ENCODE peak calls at places on chromosomes 6 and 20, in eight cellular contexts. One of them, this sample, is unnamed.

GRCh38 chr20:57633945-57634491 is 13.8 kb upstream of the ZBP1 start:
- DNase-seq in PC-3: no peak
- DNase-seq in HCT116: no peak
- DNase-seq in heart left ventricle: no peak
- DNase-seq in AG04450: no peak
- DNase-seq in adrenal gland: no peak
- DNase-seq in stomach: no peak
- DNase-seq in dorsolateral prefrontal cortex: no peak
- DNase-seq in this sample: peak; percentile 16

GRCh38 chr20:14955396-14955795 is 618.0 kb upstream of the FLRT3 start:
- DNase-seq in PC-3: no peak
- DNase-seq in HCT116: no peak
- DNase-seq in heart left ventricle: no peak
- DNase-seq in AG04450: no peak
- DNase-seq in adrenal gland: no peak
- DNase-seq in stomach: no peak
- DNase-seq in dorsolateral prefrontal cortex: no peak
- DNase-seq in this sample: no peak

GRCh38 chr20:59771506-59772372 is 161.7 kb downstream of the SYCP2 start:
- DNase-seq in PC-3: peak; percentile 36
- DNase-seq in HCT116: no peak
- DNase-seq in heart left ventricle: no peak
- DNase-seq in AG04450: no peak
- DNase-seq in adrenal gland: no peak
- DNase-seq in stomach: no peak
- DNase-seq in dorsolateral prefrontal cortex: peak; percentile 32
- DNase-seq in this sample: peak; percentile 8

GRCh38 chr6:47479874-47480273 is 2.3 kb downstream of the CD2AP start:
- DNase-seq in PC-3: no peak
- DNase-seq in HCT116: no peak
- DNase-seq in heart left ventricle: no peak
- DNase-seq in AG04450: no peak
- DNase-seq in adrenal gland: no peak
- DNase-seq in stomach: no peak
- DNase-seq in dorsolateral prefrontal cortex: no peak
- DNase-seq in this sample: no peak

GRCh38 chr6:4794140-4794707 is 18.0 kb downstream of the CDYL start:
- DNase-seq in PC-3: no peak
- DNase-seq in HCT116: no peak
- DNase-seq in heart left ventricle: peak; percentile 38
- DNase-seq in AG04450: no peak
- DNase-seq in adrenal gland: no peak
- DNase-seq in stomach: peak; percentile 35
- DNase-seq in dorsolateral prefrontal cortex: no peak
- DNase-seq in this sample: no peak

GRCh38 chr6:105593805-105594231 is 190.9 kb upstream of the PREP start:
- DNase-seq in PC-3: no peak
- DNase-seq in HCT116: no peak
- DNase-seq in heart left ventricle: no peak
- DNase-seq in AG04450: no peak
- DNase-seq in adrenal gland: no peak
- DNase-seq in stomach: no peak
- DNase-seq in dorsolateral prefrontal cortex: no peak
- DNase-seq in this sample: no peak

GRCh38 chr6:14858808-14859207 is 387.1 kb upstream of the JARID2 start:
- DNase-seq in PC-3: no peak
- DNase-seq in HCT116: no peak
- DNase-seq in heart left ventricle: no peak
- DNase-seq in AG04450: no peak
- DNase-seq in adrenal gland: no peak
- DNase-seq in stomach: no peak
- DNase-seq in dorsolateral prefrontal cortex: no peak
- DNase-seq in this sample: no peak

GRCh38 chr6:141963543-141964295 is 169.0 kb upstream of the GJE1 start:
- DNase-seq in PC-3: peak; percentile 3
- DNase-seq in HCT116: no peak
- DNase-seq in heart left ventricle: no peak
- DNase-seq in AG04450: no peak
- DNase-seq in adrenal gland: no peak
- DNase-seq in stomach: no peak
- DNase-seq in dorsolateral prefrontal cortex: no peak
- DNase-seq in this sample: no peak

GRCh38 chr20:2806351-2806701 is 5.9 kb upstream of the CPXM1 start:
- DNase-seq in PC-3: no peak
- DNase-seq in HCT116: no peak
- DNase-seq in heart left ventricle: no peak
- DNase-seq in AG04450: no peak
- DNase-seq in adrenal gland: no peak
- DNase-seq in stomach: no peak
- DNase-seq in dorsolateral prefrontal cortex: no peak
- DNase-seq in this sample: no peak
- H3K27me3 ChIP-seq in PC-3: no peaks in the 10 kb centered on the region
- H3K27me3 ChIP-seq in HCT116: peaks cover 4% of the 10 kb centered on the region
- H3K27me3 ChIP-seq in heart left ventricle: peaks cover 53% of the 10 kb centered on the region
- H3K27me3 ChIP-seq in AG04450: peaks cover 50% of the 10 kb centered on the region
- H3K27me3 ChIP-seq in adrenal gland: peaks cover 20% of the 10 kb centered on the region
- H3K27me3 ChIP-seq in stomach: peaks cover 16% of the 10 kb centered on the region
- H3K27me3 ChIP-seq in dorsolateral prefrontal cortex: peaks cover 42% of the 10 kb centered on the region
- H3K27me3 ChIP-seq in this sample: no peaks in the 10 kb centered on the region

GRCh38 chr20:53579581-53580375 is 13.9 kb downstream of the ZNF217 start:
- DNase-seq in PC-3: peak; percentile 99
- DNase-seq in HCT116: no peak
- DNase-seq in heart left ventricle: no peak
- DNase-seq in AG04450: no peak
- DNase-seq in adrenal gland: no peak
- DNase-seq in stomach: peak; percentile 25
- DNase-seq in dorsolateral prefrontal cortex: no peak
- DNase-seq in this sample: peak; percentile 56
- TF ChIP-seq CTCF in PC-3: peak; percentile 25
- TF ChIP-seq CTCF in HCT116: no peak
- TF ChIP-seq CTCF in heart left ventricle: no peak
- TF ChIP-seq CTCF in AG04450: peak; percentile 9
- TF ChIP-seq CTCF in adrenal gland: no peak
- TF ChIP-seq CTCF in stomach: peak; percentile 7
- TF ChIP-seq CTCF in dorsolateral prefrontal cortex: no peak
- TF ChIP-seq CTCF in this sample: no peak

GRCh38 chr20:48614593-48615274 is 213.1 kb downstream of the PREX1 start:
- DNase-seq in PC-3: peak; percentile 38
- DNase-seq in HCT116: no peak
- DNase-seq in heart left ventricle: no peak
- DNase-seq in AG04450: no peak
- DNase-seq in adrenal gland: no peak
- DNase-seq in stomach: no peak
- DNase-seq in dorsolateral prefrontal cortex: peak; percentile 23
- DNase-seq in this sample: peak; percentile 26

GRCh38 chr20:48618052-48618451 is 209.7 kb downstream of the PREX1 start:
- DNase-seq in PC-3: no peak
- DNase-seq in HCT116: no peak
- DNase-seq in heart left ventricle: no peak
- DNase-seq in AG04450: no peak
- DNase-seq in adrenal gland: no peak
- DNase-seq in stomach: no peak
- DNase-seq in dorsolateral prefrontal cortex: no peak
- DNase-seq in this sample: peak; percentile 30

GRCh38 chr20:48617481-48617880 is 210.3 kb downstream of the PREX1 start:
- DNase-seq in PC-3: no peak
- DNase-seq in HCT116: no peak
- DNase-seq in heart left ventricle: no peak
- DNase-seq in AG04450: no peak
- DNase-seq in adrenal gland: no peak
- DNase-seq in stomach: no peak
- DNase-seq in dorsolateral prefrontal cortex: no peak
- DNase-seq in this sample: no peak

GRCh38 chr20:48615871-48616270 is 211.9 kb downstream of the PREX1 start:
- DNase-seq in PC-3: no peak
- DNase-seq in HCT116: no peak
- DNase-seq in heart left ventricle: no peak
- DNase-seq in AG04450: no peak
- DNase-seq in adrenal gland: no peak
- DNase-seq in stomach: no peak
- DNase-seq in dorsolateral prefrontal cortex: no peak
- DNase-seq in this sample: no peak

GRCh38 chr20:48616481-48616880 is 211.3 kb downstream of the PREX1 start:
- DNase-seq in PC-3: no peak
- DNase-seq in HCT116: no peak
- DNase-seq in heart left ventricle: no peak
- DNase-seq in AG04450: no peak
- DNase-seq in adrenal gland: no peak
- DNase-seq in stomach: no peak
- DNase-seq in dorsolateral prefrontal cortex: no peak
- DNase-seq in this sample: no peak
- H3K27me3 ChIP-seq in PC-3: peaks cover 23% of the 10 kb centered on the region
- H3K27me3 ChIP-seq in HCT116: peaks cover 6% of the 10 kb centered on the region
- H3K27me3 ChIP-seq in heart left ventricle: no peaks in the 10 kb centered on the region
- H3K27me3 ChIP-seq in AG04450: peaks cover 7% of the 10 kb centered on the region
- H3K27me3 ChIP-seq in adrenal gland: no peaks in the 10 kb centered on the region
- H3K27me3 ChIP-seq in stomach: no peaks in the 10 kb centered on the region
- H3K27me3 ChIP-seq in dorsolateral prefrontal cortex: no peaks in the 10 kb centered on the region
- H3K27me3 ChIP-seq in this sample: no peaks in the 10 kb centered on the region

DNA sequence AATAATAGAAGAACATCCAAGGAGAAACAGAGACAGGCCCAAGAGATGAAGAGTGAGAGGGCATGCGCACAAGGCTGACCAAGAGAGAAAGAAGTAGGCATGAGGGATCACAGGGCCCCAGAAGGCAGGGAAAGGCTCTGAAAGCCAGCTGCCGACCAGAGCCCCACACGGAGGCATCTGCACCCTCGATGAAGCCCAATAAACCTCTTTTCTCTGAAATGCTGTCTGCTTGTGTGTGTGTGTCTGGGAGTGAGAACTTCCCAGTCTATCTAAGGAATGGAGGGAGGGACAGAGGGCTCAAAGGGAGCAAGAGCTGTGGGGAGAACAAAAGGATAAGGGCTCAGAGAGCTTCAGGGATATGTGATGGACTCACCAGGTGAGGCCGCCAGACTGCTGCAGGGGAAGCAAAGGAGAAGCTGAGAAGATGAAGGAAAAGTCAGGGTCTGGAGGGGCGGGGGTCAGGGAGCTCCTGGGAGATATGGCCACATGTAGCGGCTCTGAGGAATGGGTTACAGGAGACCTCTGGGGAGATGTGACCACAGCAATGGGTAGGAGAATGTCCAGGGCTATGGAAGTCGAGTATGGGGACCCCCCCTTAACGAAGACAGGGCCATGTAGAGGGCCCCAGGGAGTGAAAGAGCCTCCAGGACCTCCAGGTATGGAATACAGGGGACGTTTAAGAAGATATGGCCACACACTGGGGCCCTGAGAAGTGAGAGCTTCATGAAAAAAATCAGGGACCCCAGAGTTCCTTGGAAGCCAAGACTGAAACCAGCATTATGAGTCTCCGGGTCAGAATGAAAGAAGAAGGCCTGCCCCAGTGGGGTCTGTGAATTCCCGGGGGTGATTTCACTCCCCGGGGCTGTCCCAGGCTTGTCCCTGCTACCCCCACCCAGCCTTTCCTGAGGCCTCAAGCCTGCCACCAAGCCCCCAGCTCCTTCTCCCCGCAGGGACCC is 981 bp upstream of the TNF start:
- DNase-seq in PC-3: no peak
- DNase-seq in HCT116: no peak
- DNase-seq in heart left ventricle: no peak
- DNase-seq in AG04450: no peak
- DNase-seq in adrenal gland: no peak
- DNase-seq in stomach: no peak
- DNase-seq in dorsolateral prefrontal cortex: no peak
- DNase-seq in this sample: no peak
- TF ChIP-seq CTCF in PC-3: no peak
- TF ChIP-seq CTCF in HCT116: no peak
- TF ChIP-seq CTCF in heart left ventricle: no peak
- TF ChIP-seq CTCF in AG04450: no peak
- TF ChIP-seq CTCF in adrenal gland: no peak
- TF ChIP-seq CTCF in stomach: no peak
- TF ChIP-seq CTCF in dorsolateral prefrontal cortex: no peak
- TF ChIP-seq CTCF in this sample: no peak

DNA sequence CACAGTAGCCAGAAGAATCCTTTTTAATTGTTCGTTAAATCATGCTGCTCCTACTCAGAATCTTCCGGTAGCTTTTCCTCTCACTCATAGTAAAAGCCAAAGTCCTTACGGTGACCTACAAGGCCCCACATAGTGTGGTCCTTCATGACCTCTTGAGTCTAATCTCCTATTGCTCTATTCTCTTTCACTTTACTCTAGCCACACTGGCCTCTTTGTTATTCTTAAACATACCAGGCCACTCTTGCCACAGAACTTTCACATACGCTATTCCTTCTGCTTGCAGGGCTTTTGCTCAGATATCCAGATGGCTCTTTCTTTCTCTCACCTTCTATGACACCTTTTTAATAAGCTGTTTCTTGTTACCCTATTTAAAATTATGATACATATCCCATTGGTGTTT is 25.7 kb downstream of the ZNF391 start:
- DNase-seq in PC-3: no peak
- DNase-seq in HCT116: no peak
- DNase-seq in heart left ventricle: no peak
- DNase-seq in AG04450: no peak
- DNase-seq in adrenal gland: no peak
- DNase-seq in stomach: no peak
- DNase-seq in dorsolateral prefrontal cortex: no peak
- DNase-seq in this sample: no peak
- H3K27me3 ChIP-seq in PC-3: no peaks in the 10 kb centered on the region
- H3K27me3 ChIP-seq in HCT116: no peaks in the 10 kb centered on the region
- H3K27me3 ChIP-seq in heart left ventricle: no peaks in the 10 kb centered on the region
- H3K27me3 ChIP-seq in AG04450: no peaks in the 10 kb centered on the region
- H3K27me3 ChIP-seq in adrenal gland: no peaks in the 10 kb centered on the region
- H3K27me3 ChIP-seq in stomach: no peaks in the 10 kb centered on the region
- H3K27me3 ChIP-seq in dorsolateral prefrontal cortex: no peaks in the 10 kb centered on the region
- H3K27me3 ChIP-seq in this sample: no peaks in the 10 kb centered on the region